ENCODE peak calls at places on chromosomes 6 and 20, in seven cellular contexts. One of them, this sample, is unnamed.

GRCh38 chr20:3189561-3190131 is 14.8 kb downstream of the DDRGK1 start:
- DNase-seq in CD8-positive, alpha-beta memory T cell: no peak
- DNase-seq in skeletal muscle cell: no peak
- DNase-seq in aorta: no peak
- DNase-seq in fibroblast of the aortic adventitia: no peak
- DNase-seq in cardiac fibroblast: no peak
- DNase-seq in fibroblast of lung: no peak
- DNase-seq in this sample: no peak

GRCh38 chr6:136411028-136411329 is 121.3 kb upstream of the BCLAF1 start:
- DNase-seq in cardiac fibroblast: no peak
- DNase-seq in fibroblast of the aortic adventitia: no peak
- DNase-seq in CD8-positive, alpha-beta memory T cell: no peak
- DNase-seq in fibroblast of lung: no peak
- DNase-seq in aorta: no peak
- DNase-seq in skeletal muscle cell: no peak
- DNase-seq in this sample: no peak

GRCh38 chr6:317068-317451 is 24.8 kb downstream of the DUSP22 start:
- DNase-seq in CD8-positive, alpha-beta memory T cell: no peak
- DNase-seq in cardiac fibroblast: no peak
- DNase-seq in skeletal muscle cell: no peak
- DNase-seq in fibroblast of the aortic adventitia: no peak
- DNase-seq in fibroblast of lung: no peak
- DNase-seq in aorta: no peak
- DNase-seq in this sample: no peak

GRCh38 chr6:44052419-44053011 is 74.7 kb downstream of the MRPL14 start:
- DNase-seq in cardiac fibroblast: peak; percentile 87
- DNase-seq in skeletal muscle cell: no peak
- DNase-seq in aorta: peak; percentile 66
- DNase-seq in CD8-positive, alpha-beta memory T cell: no peak
- DNase-seq in fibroblast of lung: peak; percentile 57
- DNase-seq in fibroblast of the aortic adventitia: peak; percentile 83
- DNase-seq in this sample: no peak

GRCh38 chr6:56671651-56672461 is 29.2 kb upstream of the DST start:
- DNase-seq in cardiac fibroblast: no peak
- DNase-seq in fibroblast of lung: no peak
- DNase-seq in fibroblast of the aortic adventitia: peak; percentile 43
- DNase-seq in CD8-positive, alpha-beta memory T cell: no peak
- DNase-seq in aorta: peak; percentile 42
- DNase-seq in skeletal muscle cell: no peak
- DNase-seq in this sample: peak; percentile 75

GRCh38 chr6:116764961-116765841 is at the start of gene FAM162B:
- DNase-seq in cardiac fibroblast: peak; percentile 16
- DNase-seq in aorta: no peak
- DNase-seq in skeletal muscle cell: no peak
- DNase-seq in fibroblast of lung: peak; percentile 31
- DNase-seq in CD8-positive, alpha-beta memory T cell: no peak
- DNase-seq in fibroblast of the aortic adventitia: no peak
- DNase-seq in this sample: no peak

GRCh38 chr6:34393191-34393967 is 910 bp upstream of the NUDT3 start:
- DNase-seq in CD8-positive, alpha-beta memory T cell: no peak
- DNase-seq in fibroblast of lung: no peak
- DNase-seq in fibroblast of the aortic adventitia: no peak
- DNase-seq in aorta: no peak
- DNase-seq in skeletal muscle cell: no peak
- DNase-seq in cardiac fibroblast: no peak
- DNase-seq in this sample: no peak

GRCh38 chr20:60010689-60011417 is 52.6 kb downstream of the CDH26 start:
- DNase-seq in aorta: no peak
- DNase-seq in cardiac fibroblast: no peak
- DNase-seq in fibroblast of the aortic adventitia: no peak
- DNase-seq in skeletal muscle cell: no peak
- DNase-seq in CD8-positive, alpha-beta memory T cell: no peak
- DNase-seq in fibroblast of lung: no peak
- DNase-seq in this sample: no peak

GRCh38 chr20:42567409-42567808 is 622.3 kb downstream of the PTPRT start:
- DNase-seq in aorta: no peak
- DNase-seq in skeletal muscle cell: no peak
- DNase-seq in fibroblast of the aortic adventitia: no peak
- DNase-seq in cardiac fibroblast: no peak
- DNase-seq in fibroblast of lung: no peak
- DNase-seq in CD8-positive, alpha-beta memory T cell: no peak
- DNase-seq in this sample: no peak

GRCh38 chr6:156917213-156917612 is 140.0 kb downstream of the ARID1B start:
- DNase-seq in fibroblast of the aortic adventitia: no peak
- DNase-seq in aorta: no peak
- DNase-seq in cardiac fibroblast: no peak
- DNase-seq in skeletal muscle cell: peak; percentile 9
- DNase-seq in fibroblast of lung: no peak
- DNase-seq in CD8-positive, alpha-beta memory T cell: no peak
- DNase-seq in this sample: no peak

GRCh38 chr6:170096191-170096802 is 194.6 kb downstream of the DLL1 start:
- DNase-seq in fibroblast of the aortic adventitia: no peak
- DNase-seq in aorta: peak; percentile 42
- DNase-seq in fibroblast of lung: no peak
- DNase-seq in CD8-positive, alpha-beta memory T cell: no peak
- DNase-seq in skeletal muscle cell: no peak
- DNase-seq in cardiac fibroblast: no peak
- DNase-seq in this sample: no peak

GRCh38 chr6:5744497-5744896 is 262.2 kb downstream of the NRN1 start:
- DNase-seq in CD8-positive, alpha-beta memory T cell: no peak
- DNase-seq in fibroblast of the aortic adventitia: no peak
- DNase-seq in fibroblast of lung: no peak
- DNase-seq in skeletal muscle cell: no peak
- DNase-seq in cardiac fibroblast: peak; percentile 13
- DNase-seq in aorta: no peak
- DNase-seq in this sample: no peak

GRCh38 chr20:62365814-62366369 is 1.2 kb downstream of the LAMA5 start:
- DNase-seq in fibroblast of lung: no peak
- DNase-seq in cardiac fibroblast: peak; percentile 36
- DNase-seq in aorta: peak; percentile 66
- DNase-seq in fibroblast of the aortic adventitia: no peak
- DNase-seq in skeletal muscle cell: no peak
- DNase-seq in CD8-positive, alpha-beta memory T cell: no peak
- DNase-seq in this sample: no peak

GRCh38 chr20:62362590-62362940 is 4.5 kb downstream of the LAMA5 start:
- DNase-seq in skeletal muscle cell: no peak
- DNase-seq in fibroblast of lung: no peak
- DNase-seq in CD8-positive, alpha-beta memory T cell: no peak
- DNase-seq in fibroblast of the aortic adventitia: no peak
- DNase-seq in cardiac fibroblast: no peak
- DNase-seq in aorta: no peak
- DNase-seq in this sample: no peak

GRCh38 chr20:62362991-62363919 is 3.9 kb downstream of the LAMA5 start:
- DNase-seq in fibroblast of the aortic adventitia: no peak
- DNase-seq in cardiac fibroblast: no peak
- DNase-seq in fibroblast of lung: no peak
- DNase-seq in skeletal muscle cell: no peak
- DNase-seq in aorta: peak; percentile 44
- DNase-seq in CD8-positive, alpha-beta memory T cell: no peak
- DNase-seq in this sample: no peak

GRCh38 chr20:62364911-62365736 is 2.0 kb downstream of the LAMA5 start:
- DNase-seq in skeletal muscle cell: no peak
- DNase-seq in fibroblast of the aortic adventitia: no peak
- DNase-seq in CD8-positive, alpha-beta memory T cell: no peak
- DNase-seq in cardiac fibroblast: peak; percentile 42
- DNase-seq in fibroblast of lung: no peak
- DNase-seq in aorta: peak; percentile 75
- DNase-seq in this sample: no peak

DNA sequence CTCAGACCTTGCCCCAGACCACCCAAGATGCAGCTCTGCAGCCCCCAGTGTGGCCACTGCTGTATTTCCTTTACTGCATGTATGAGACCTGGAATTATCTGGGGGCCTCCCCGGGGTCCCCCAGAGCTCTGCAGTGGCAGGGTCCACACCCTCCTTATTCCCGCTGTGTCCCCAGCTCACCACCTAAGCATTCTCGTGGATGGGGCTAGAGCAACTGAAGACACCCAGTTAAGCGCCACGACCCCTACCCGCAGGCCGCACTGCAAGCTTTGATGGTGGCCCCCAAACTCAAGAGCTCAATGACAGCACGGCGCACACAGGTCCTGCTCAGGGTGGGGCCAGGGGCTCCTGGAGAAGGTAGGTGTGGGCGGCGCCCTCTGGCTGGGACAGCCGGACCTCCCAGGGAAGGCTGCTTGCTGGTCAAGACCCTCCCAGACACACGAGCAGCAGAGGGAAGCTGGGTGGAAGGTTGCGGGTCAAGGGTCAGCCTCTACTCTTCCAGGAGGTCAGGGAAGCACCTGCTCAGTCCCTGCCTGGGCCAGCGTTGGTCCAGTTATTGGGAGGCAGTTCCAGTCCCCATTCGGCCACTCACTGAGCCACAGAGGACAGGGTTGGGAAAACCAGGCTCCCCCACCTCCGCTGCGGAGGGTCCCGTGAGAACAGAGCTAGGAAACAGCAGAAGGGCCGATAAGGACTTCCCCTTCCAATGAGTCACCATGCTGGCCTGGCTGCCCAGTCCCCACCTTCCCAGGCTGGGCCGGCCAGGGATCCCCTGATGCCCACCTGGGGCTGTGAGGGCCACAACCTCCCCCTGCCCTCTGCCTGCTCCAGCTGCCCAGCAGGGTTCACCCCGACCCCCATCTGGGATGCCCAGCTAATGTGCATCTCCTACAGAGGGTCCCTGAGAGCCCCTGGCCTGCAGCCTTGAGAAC is 2.9 kb downstream of the LAMA5 start:
- DNase-seq in fibroblast of the aortic adventitia: no peak
- DNase-seq in cardiac fibroblast: peak; percentile 64
- DNase-seq in aorta: peak; percentile 58
- DNase-seq in skeletal muscle cell: no peak
- DNase-seq in CD8-positive, alpha-beta memory T cell: no peak
- DNase-seq in fibroblast of lung: peak; percentile 34
- DNase-seq in this sample: no peak
- H3K4me3 ChIP-seq in fibroblast of the aortic adventitia: no peak overlapping the region
- H3K4me3 ChIP-seq in cardiac fibroblast: no peak overlapping the region
- H3K4me3 ChIP-seq in aorta: no peak overlapping the region
- H3K4me3 ChIP-seq in skeletal muscle cell: no peak overlapping the region
- H3K4me3 ChIP-seq in CD8-positive, alpha-beta memory T cell: no peak overlapping the region
- H3K4me3 ChIP-seq in fibroblast of lung: no peak overlapping the region
- H3K4me3 ChIP-seq in this sample: no peak overlapping the region

GRCh38 chr20:46060975-46061374 is 28.8 kb downstream of the NCOA5 start:
- DNase-seq in fibroblast of lung: no peak
- DNase-seq in cardiac fibroblast: no peak
- DNase-seq in skeletal muscle cell: no peak
- DNase-seq in aorta: no peak
- DNase-seq in CD8-positive, alpha-beta memory T cell: no peak
- DNase-seq in fibroblast of the aortic adventitia: no peak
- DNase-seq in this sample: no peak

GRCh38 chr20:46056970-46057855 is 28.2 kb downstream of the SLC12A5 start:
- DNase-seq in aorta: peak; percentile 70
- DNase-seq in fibroblast of lung: peak; percentile 42
- DNase-seq in fibroblast of the aortic adventitia: peak; percentile 49
- DNase-seq in CD8-positive, alpha-beta memory T cell: no peak
- DNase-seq in skeletal muscle cell: no peak
- DNase-seq in cardiac fibroblast: peak; percentile 53
- DNase-seq in this sample: no peak

GRCh38 chr20:46057856-46058655 is 29.0 kb downstream of the SLC12A5 start:
- DNase-seq in skeletal muscle cell: no peak
- DNase-seq in cardiac fibroblast: peak; percentile 50
- DNase-seq in aorta: peak; percentile 77
- DNase-seq in fibroblast of lung: peak; percentile 35
- DNase-seq in fibroblast of the aortic adventitia: peak; percentile 34
- DNase-seq in CD8-positive, alpha-beta memory T cell: no peak
- DNase-seq in this sample: no peak

GRCh38 chr20:46060301-46060881 is 29.4 kb downstream of the NCOA5 start:
- DNase-seq in aorta: no peak
- DNase-seq in CD8-positive, alpha-beta memory T cell: no peak
- DNase-seq in skeletal muscle cell: no peak
- DNase-seq in cardiac fibroblast: no peak
- DNase-seq in fibroblast of lung: no peak
- DNase-seq in fibroblast of the aortic adventitia: no peak
- DNase-seq in this sample: peak; percentile 6

DNA sequence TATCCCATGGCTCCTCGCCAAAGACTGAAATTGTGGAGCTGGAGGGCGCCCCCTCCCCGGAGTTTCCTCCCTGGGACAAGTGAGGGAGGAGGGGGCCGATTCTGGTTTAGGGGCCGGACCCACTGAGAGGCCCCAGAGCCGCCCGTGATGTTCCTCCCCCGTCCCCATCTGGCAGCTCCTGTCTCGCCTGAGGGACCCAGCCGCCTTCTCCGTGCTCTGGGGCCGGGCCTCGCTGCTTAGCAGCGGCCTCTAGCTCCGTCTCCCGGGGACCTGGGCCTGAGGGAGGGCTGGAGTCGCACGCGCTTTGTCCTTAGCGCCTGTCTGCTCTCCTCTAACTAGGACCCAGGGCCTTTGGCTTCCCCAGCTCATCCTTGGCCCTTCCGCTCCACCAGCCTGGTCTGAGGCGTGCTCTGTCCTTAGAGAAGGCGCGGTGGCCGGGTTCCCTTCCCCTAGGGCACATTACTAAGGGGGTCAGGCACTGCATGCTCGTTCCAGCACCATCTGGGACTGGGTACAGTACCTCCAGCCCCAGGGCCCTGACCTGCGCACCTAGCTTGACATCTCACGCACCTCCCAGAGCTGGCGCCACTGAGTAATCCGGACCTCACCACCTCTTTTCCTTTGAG is 29.8 kb downstream of the SLC12A5 start:
- DNase-seq in aorta: no peak
- DNase-seq in CD8-positive, alpha-beta memory T cell: no peak
- DNase-seq in cardiac fibroblast: no peak
- DNase-seq in skeletal muscle cell: no peak
- DNase-seq in fibroblast of the aortic adventitia: no peak
- DNase-seq in fibroblast of lung: no peak
- DNase-seq in this sample: no peak
- H3K4me3 ChIP-seq in aorta: no peak overlapping the region
- H3K4me3 ChIP-seq in CD8-positive, alpha-beta memory T cell: no peak overlapping the region
- H3K4me3 ChIP-seq in cardiac fibroblast: peak overlapping the region; percentile 30
- H3K4me3 ChIP-seq in skeletal muscle cell: peak overlapping the region; percentile 39
- H3K4me3 ChIP-seq in fibroblast of the aortic adventitia: no peak overlapping the region
- H3K4me3 ChIP-seq in fibroblast of lung: no peak overlapping the region
- H3K4me3 ChIP-seq in this sample: no peak overlapping the region

GRCh38 chr6:130132286-130132701 is 90.5 kb downstream of the SAMD3 start:
- DNase-seq in aorta: no peak
- DNase-seq in fibroblast of lung: no peak
- DNase-seq in CD8-positive, alpha-beta memory T cell: peak; percentile 26
- DNase-seq in fibroblast of the aortic adventitia: no peak
- DNase-seq in skeletal muscle cell: no peak
- DNase-seq in cardiac fibroblast: no peak
- DNase-seq in this sample: no peak
- H3K4me3 ChIP-seq in aorta: no peak overlapping the region
- H3K4me3 ChIP-seq in fibroblast of lung: no peak overlapping the region
- H3K4me3 ChIP-seq in CD8-positive, alpha-beta memory T cell: peak overlapping the region; percentile 7
- H3K4me3 ChIP-seq in fibroblast of the aortic adventitia: no peak overlapping the region
- H3K4me3 ChIP-seq in skeletal muscle cell: no peak overlapping the region
- H3K4me3 ChIP-seq in cardiac fibroblast: no peak overlapping the region
- H3K4me3 ChIP-seq in this sample: no peak overlapping the region

DNA sequence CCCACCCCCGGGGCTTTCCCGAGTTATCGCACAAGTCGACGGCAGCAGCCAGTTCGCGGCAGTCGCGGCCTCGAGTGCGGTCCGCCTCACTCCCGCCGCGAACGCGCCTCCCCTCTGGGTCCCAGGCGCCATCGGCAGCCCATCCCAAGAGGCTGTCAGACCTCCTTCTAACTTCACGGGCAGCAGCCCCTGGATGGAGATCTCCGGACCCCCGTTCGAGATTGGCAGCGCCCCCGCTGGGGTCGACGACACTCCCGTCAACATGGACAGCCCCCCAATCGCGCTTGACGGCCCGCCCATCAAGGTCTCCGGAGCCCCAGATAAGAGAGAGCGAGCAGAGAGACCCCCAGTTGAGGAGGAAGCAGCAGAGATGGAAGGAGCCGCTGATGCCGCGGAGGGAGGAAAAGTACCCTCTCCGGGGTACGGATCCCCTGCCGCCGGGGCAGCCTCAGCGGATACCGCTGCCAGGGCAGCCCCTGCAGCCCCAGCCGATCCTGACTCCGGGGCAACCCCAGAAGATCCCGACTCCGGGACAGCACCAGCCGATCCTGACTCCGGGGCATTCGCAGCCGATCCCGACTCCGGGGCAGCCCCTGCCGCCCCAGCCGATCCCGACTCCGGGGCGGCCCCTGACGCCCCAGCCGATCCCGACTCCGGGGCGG is 1.6 kb downstream of the GNAS start:
- DNase-seq in CD8-positive, alpha-beta memory T cell: no peak
- DNase-seq in aorta: no peak
- DNase-seq in skeletal muscle cell: no peak
- DNase-seq in cardiac fibroblast: no peak
- DNase-seq in fibroblast of lung: no peak
- DNase-seq in fibroblast of the aortic adventitia: no peak
- DNase-seq in this sample: no peak
- H3K4me3 ChIP-seq in CD8-positive, alpha-beta memory T cell: no peak overlapping the region
- H3K4me3 ChIP-seq in aorta: no peak overlapping the region
- H3K4me3 ChIP-seq in skeletal muscle cell: no peak overlapping the region
- H3K4me3 ChIP-seq in cardiac fibroblast: no peak overlapping the region
- H3K4me3 ChIP-seq in fibroblast of lung: no peak overlapping the region
- H3K4me3 ChIP-seq in fibroblast of the aortic adventitia: no peak overlapping the region
- H3K4me3 ChIP-seq in this sample: no peak overlapping the region

This sample was measured in Jurkat, Clone E6-1.